ENCODE peak calls at places on chromosomes 7 and 10, in eight cellular contexts. One of them, this sample, is unnamed. For H3K4me1, the result is how much of the 10 kb centered on the place peaks cover.

GRCh38 chr7:15685358-15686181 is 913 bp downstream of the MEOX2 start:
- DNase-seq in sigmoid colon: peak
- DNase-seq in esophagus squamous epithelium: no peak
- DNase-seq in HCT116: no peak
- DNase-seq in uterus: peak
- DNase-seq in ovary: peak
- DNase-seq in suprapubic skin: peak
- DNase-seq in upper lobe of left lung: no peak
- DNase-seq in this sample: peak

GRCh38 chr10:96991313-96991841 is 159.3 kb downstream of the LCOR start:
- DNase-seq in sigmoid colon: no peak
- DNase-seq in suprapubic skin: no peak
- DNase-seq in HCT116: no peak
- DNase-seq in esophagus squamous epithelium: no peak
- DNase-seq in upper lobe of left lung: no peak
- DNase-seq in uterus: no peak
- DNase-seq in ovary: no peak
- DNase-seq in this sample: peak

GRCh38 chr7:5792268-5792667 is 10.8 kb upstream of the RNF216 start:
- DNase-seq in sigmoid colon: no peak
- DNase-seq in suprapubic skin: no peak
- DNase-seq in HCT116: no peak
- DNase-seq in uterus: no peak
- DNase-seq in upper lobe of left lung: no peak
- DNase-seq in ovary: no peak
- DNase-seq in esophagus squamous epithelium: no peak
- DNase-seq in this sample: no peak

GRCh38 chr7:108114117-108114841 is 15.9 kb downstream of the LAMB4 start:
- DNase-seq in HCT116: peak
- DNase-seq in ovary: no peak
- DNase-seq in uterus: no peak
- DNase-seq in upper lobe of left lung: no peak
- DNase-seq in suprapubic skin: no peak
- DNase-seq in esophagus squamous epithelium: no peak
- DNase-seq in sigmoid colon: no peak
- DNase-seq in this sample: no peak

GRCh38 chr7:128425851-128426250 is 16.1 kb upstream of the IMPDH1 start:
- DNase-seq in sigmoid colon: peak
- DNase-seq in uterus: peak
- DNase-seq in esophagus squamous epithelium: no peak
- DNase-seq in ovary: peak
- DNase-seq in suprapubic skin: peak
- DNase-seq in HCT116: peak
- DNase-seq in upper lobe of left lung: peak
- DNase-seq in this sample: peak

GRCh38 chr7:112010994-112011393 is 195.2 kb downstream of the DOCK4 start:
- DNase-seq in upper lobe of left lung: no peak
- DNase-seq in esophagus squamous epithelium: no peak
- DNase-seq in sigmoid colon: no peak
- DNase-seq in HCT116: no peak
- DNase-seq in ovary: no peak
- DNase-seq in uterus: no peak
- DNase-seq in suprapubic skin: no peak
- DNase-seq in this sample: no peak

GRCh38 chr7:108488902-108489538 is 32.8 kb upstream of the NRCAM start:
- DNase-seq in uterus: no peak
- DNase-seq in HCT116: no peak
- DNase-seq in esophagus squamous epithelium: no peak
- DNase-seq in sigmoid colon: no peak
- DNase-seq in suprapubic skin: no peak
- DNase-seq in upper lobe of left lung: no peak
- DNase-seq in ovary: no peak
- DNase-seq in this sample: no peak

GRCh38 chr10:33509231-33509871 is 174.9 kb upstream of the NRP1 start:
- DNase-seq in esophagus squamous epithelium: no peak
- DNase-seq in upper lobe of left lung: peak
- DNase-seq in uterus: peak
- DNase-seq in ovary: no peak
- DNase-seq in sigmoid colon: peak
- DNase-seq in HCT116: peak
- DNase-seq in suprapubic skin: peak
- DNase-seq in this sample: no peak

GRCh38 chr10:69439813-69440506 is 11.3 kb upstream of the TSPAN15 start:
- DNase-seq in HCT116: no peak
- DNase-seq in uterus: peak
- DNase-seq in suprapubic skin: peak
- DNase-seq in upper lobe of left lung: peak
- DNase-seq in sigmoid colon: peak
- DNase-seq in ovary: no peak
- DNase-seq in esophagus squamous epithelium: no peak
- DNase-seq in this sample: no peak

GRCh38 chr10:32983333-32983909 is 25.4 kb upstream of the ITGB1 start:
- DNase-seq in HCT116: peak
- DNase-seq in uterus: peak
- DNase-seq in suprapubic skin: no peak
- DNase-seq in esophagus squamous epithelium: no peak
- DNase-seq in upper lobe of left lung: no peak
- DNase-seq in sigmoid colon: no peak
- DNase-seq in ovary: no peak
- DNase-seq in this sample: no peak

GRCh38 chr10:49273082-49273465 is 25.9 kb upstream of the C10orf71 start:
- DNase-seq in HCT116: no peak
- DNase-seq in suprapubic skin: no peak
- DNase-seq in uterus: no peak
- DNase-seq in esophagus squamous epithelium: no peak
- DNase-seq in sigmoid colon: no peak
- DNase-seq in ovary: no peak
- DNase-seq in upper lobe of left lung: no peak
- DNase-seq in this sample: no peak

GRCh38 chr7:104629393-104629792 is 301.0 kb downstream of the LHFPL3 start:
- DNase-seq in sigmoid colon: no peak
- DNase-seq in suprapubic skin: no peak
- DNase-seq in ovary: no peak
- DNase-seq in esophagus squamous epithelium: no peak
- DNase-seq in uterus: no peak
- DNase-seq in HCT116: no peak
- DNase-seq in upper lobe of left lung: no peak
- DNase-seq in this sample: no peak

GRCh38 chr7:141930211-141930610 is 14.0 kb downstream of the OR9A4 start:
- DNase-seq in upper lobe of left lung: no peak
- DNase-seq in sigmoid colon: no peak
- DNase-seq in ovary: no peak
- DNase-seq in HCT116: no peak
- DNase-seq in uterus: no peak
- DNase-seq in esophagus squamous epithelium: no peak
- DNase-seq in suprapubic skin: no peak
- DNase-seq in this sample: no peak

GRCh38 chr10:71846816-71847215 is 4.2 kb downstream of the PSAP start:
- DNase-seq in upper lobe of left lung: peak
- DNase-seq in ovary: no peak
- DNase-seq in sigmoid colon: no peak
- DNase-seq in HCT116: no peak
- DNase-seq in uterus: no peak
- DNase-seq in suprapubic skin: peak
- DNase-seq in esophagus squamous epithelium: no peak
- DNase-seq in this sample: no peak

GRCh38 chr7:83427929-83428328 is 221.0 kb downstream of the SEMA3E start:
- DNase-seq in sigmoid colon: no peak
- DNase-seq in esophagus squamous epithelium: no peak
- DNase-seq in ovary: no peak
- DNase-seq in suprapubic skin: no peak
- DNase-seq in HCT116: peak
- DNase-seq in uterus: no peak
- DNase-seq in upper lobe of left lung: no peak
- DNase-seq in this sample: no peak

GRCh38 chr7:83429493-83429892 is 219.4 kb downstream of the SEMA3E start:
- DNase-seq in esophagus squamous epithelium: no peak
- DNase-seq in suprapubic skin: no peak
- DNase-seq in upper lobe of left lung: no peak
- DNase-seq in HCT116: no peak
- DNase-seq in ovary: no peak
- DNase-seq in uterus: no peak
- DNase-seq in sigmoid colon: no peak
- DNase-seq in this sample: no peak

DNA sequence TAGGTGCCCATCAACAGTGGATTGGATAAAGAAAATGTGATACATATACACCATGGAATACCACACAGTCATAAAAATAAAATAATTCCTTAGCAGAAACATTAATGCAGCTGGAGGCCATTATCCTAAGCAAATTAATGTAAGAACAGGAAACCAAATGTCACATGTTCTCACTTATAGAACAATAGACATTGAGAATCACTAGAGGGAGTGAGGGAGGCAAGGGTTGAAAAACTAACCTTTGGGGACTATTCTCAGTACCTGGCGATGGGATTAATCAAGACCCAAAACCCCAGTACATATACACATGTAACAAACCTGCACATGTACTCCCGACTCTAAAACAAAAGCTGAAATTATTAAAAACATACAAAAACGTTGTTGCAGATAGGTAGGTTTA is 222.6 kb downstream of the SEMA3E start:
- DNase-seq in HCT116: no peak
- DNase-seq in upper lobe of left lung: no peak
- DNase-seq in sigmoid colon: no peak
- DNase-seq in esophagus squamous epithelium: no peak
- DNase-seq in suprapubic skin: no peak
- DNase-seq in ovary: no peak
- DNase-seq in uterus: no peak
- DNase-seq in this sample: no peak
- H3K4me3 ChIP-seq in HCT116: no peak
- H3K4me3 ChIP-seq in upper lobe of left lung: no peak
- H3K4me3 ChIP-seq in sigmoid colon: no peak
- H3K4me3 ChIP-seq in esophagus squamous epithelium: no peak
- H3K4me3 ChIP-seq in suprapubic skin: no peak
- H3K4me3 ChIP-seq in ovary: no peak
- H3K4me3 ChIP-seq in uterus: no peak
- H3K4me3 ChIP-seq in this sample: no peak

GRCh38 chr10:79188154-79188763 is 119.5 kb downstream of the ZMIZ1 start:
- DNase-seq in ovary: no peak
- DNase-seq in HCT116: no peak
- DNase-seq in uterus: no peak
- DNase-seq in suprapubic skin: no peak
- DNase-seq in upper lobe of left lung: peak
- DNase-seq in esophagus squamous epithelium: no peak
- DNase-seq in sigmoid colon: no peak
- DNase-seq in this sample: peak
- H3K4me1 ChIP-seq in ovary: half or more
- H3K4me1 ChIP-seq in HCT116: half or more
- H3K4me1 ChIP-seq in uterus: under half
- H3K4me1 ChIP-seq in suprapubic skin: half or more
- H3K4me1 ChIP-seq in upper lobe of left lung: half or more
- H3K4me1 ChIP-seq in esophagus squamous epithelium: half or more
- H3K4me1 ChIP-seq in sigmoid colon: half or more
- H3K4me1 ChIP-seq in this sample: under half

GRCh38 chr10:80414126-80414898 is 6.0 kb downstream of the PRXL2A start:
- DNase-seq in sigmoid colon: no peak
- DNase-seq in uterus: no peak
- DNase-seq in HCT116: no peak
- DNase-seq in ovary: no peak
- DNase-seq in suprapubic skin: no peak
- DNase-seq in esophagus squamous epithelium: no peak
- DNase-seq in upper lobe of left lung: no peak
- DNase-seq in this sample: no peak

GRCh38 chr10:80411681-80412230 is 3.4 kb downstream of the PRXL2A start:
- DNase-seq in esophagus squamous epithelium: no peak
- DNase-seq in suprapubic skin: no peak
- DNase-seq in ovary: no peak
- DNase-seq in upper lobe of left lung: no peak
- DNase-seq in HCT116: no peak
- DNase-seq in sigmoid colon: no peak
- DNase-seq in uterus: no peak
- DNase-seq in this sample: peak

GRCh38 chr10:80411267-80411668 is 2.9 kb downstream of the PRXL2A start:
- DNase-seq in uterus: no peak
- DNase-seq in ovary: peak
- DNase-seq in upper lobe of left lung: no peak
- DNase-seq in sigmoid colon: no peak
- DNase-seq in esophagus squamous epithelium: no peak
- DNase-seq in suprapubic skin: no peak
- DNase-seq in HCT116: no peak
- DNase-seq in this sample: no peak

GRCh38 chr10:80413152-80413996 is 5.0 kb downstream of the PRXL2A start:
- DNase-seq in esophagus squamous epithelium: no peak
- DNase-seq in upper lobe of left lung: no peak
- DNase-seq in uterus: no peak
- DNase-seq in HCT116: no peak
- DNase-seq in sigmoid colon: no peak
- DNase-seq in ovary: no peak
- DNase-seq in suprapubic skin: no peak
- DNase-seq in this sample: no peak

GRCh38 chr10:80412521-80412920 is 4.2 kb downstream of the PRXL2A start:
- DNase-seq in HCT116: no peak
- DNase-seq in esophagus squamous epithelium: no peak
- DNase-seq in upper lobe of left lung: no peak
- DNase-seq in suprapubic skin: no peak
- DNase-seq in ovary: no peak
- DNase-seq in uterus: no peak
- DNase-seq in sigmoid colon: no peak
- DNase-seq in this sample: no peak
- TF ChIP-seq POLR2A in HCT116: no peak
- TF ChIP-seq POLR2A in esophagus squamous epithelium: no peak
- TF ChIP-seq POLR2A in upper lobe of left lung: no peak
- TF ChIP-seq POLR2A in suprapubic skin: no peak
- TF ChIP-seq POLR2A in ovary: no peak
- TF ChIP-seq POLR2A in uterus: no peak
- TF ChIP-seq POLR2A in sigmoid colon: no peak
- TF ChIP-seq POLR2A in this sample: no peak

GRCh38 chr10:43752682-43753081 is 104.0 kb upstream of the ZNF32 start:
- DNase-seq in sigmoid colon: no peak
- DNase-seq in ovary: no peak
- DNase-seq in upper lobe of left lung: no peak
- DNase-seq in esophagus squamous epithelium: no peak
- DNase-seq in HCT116: no peak
- DNase-seq in uterus: no peak
- DNase-seq in suprapubic skin: no peak
- DNase-seq in this sample: no peak

GRCh38 chr10:43749145-43749576 is 100.5 kb upstream of the ZNF32 start:
- DNase-seq in suprapubic skin: no peak
- DNase-seq in ovary: no peak
- DNase-seq in uterus: no peak
- DNase-seq in sigmoid colon: no peak
- DNase-seq in upper lobe of left lung: no peak
- DNase-seq in esophagus squamous epithelium: no peak
- DNase-seq in HCT116: no peak
- DNase-seq in this sample: no peak

GRCh38 chr10:43749940-43750552 is 101.4 kb upstream of the ZNF32 start:
- DNase-seq in HCT116: no peak
- DNase-seq in esophagus squamous epithelium: no peak
- DNase-seq in upper lobe of left lung: no peak
- DNase-seq in suprapubic skin: no peak
- DNase-seq in uterus: no peak
- DNase-seq in sigmoid colon: no peak
- DNase-seq in ovary: no peak
- DNase-seq in this sample: no peak

GRCh38 chr10:43753397-43754061 is 104.8 kb upstream of the ZNF32 start:
- DNase-seq in uterus: no peak
- DNase-seq in esophagus squamous epithelium: no peak
- DNase-seq in suprapubic skin: no peak
- DNase-seq in HCT116: no peak
- DNase-seq in upper lobe of left lung: no peak
- DNase-seq in sigmoid colon: no peak
- DNase-seq in ovary: no peak
- DNase-seq in this sample: no peak

GRCh38 chr10:43751646-43752045 is 103.0 kb upstream of the ZNF32 start:
- DNase-seq in uterus: no peak
- DNase-seq in esophagus squamous epithelium: no peak
- DNase-seq in suprapubic skin: no peak
- DNase-seq in ovary: no peak
- DNase-seq in upper lobe of left lung: no peak
- DNase-seq in HCT116: no peak
- DNase-seq in sigmoid colon: no peak
- DNase-seq in this sample: no peak
- H3K4me3 ChIP-seq in uterus: no peak
- H3K4me3 ChIP-seq in esophagus squamous epithelium: no peak
- H3K4me3 ChIP-seq in suprapubic skin: no peak
- H3K4me3 ChIP-seq in ovary: no peak
- H3K4me3 ChIP-seq in upper lobe of left lung: no peak
- H3K4me3 ChIP-seq in HCT116: no peak
- H3K4me3 ChIP-seq in sigmoid colon: no peak
- H3K4me3 ChIP-seq in this sample: no peak